ENCODE peak calls at places on chromosomes 12 and 14, in seven cellular contexts. One of them, this sample, is unnamed.

GRCh38 chr12:126570571-126570970 is 1505.3 kb downstream of the AACS start:
- DNase-seq in SW480: no peak
- DNase-seq in cardiac fibroblast: peak
- DNase-seq in mammary epithelial cell: no peak
- DNase-seq in memory B cell: no peak
- DNase-seq in anterior cingulate cortex: no peak
- DNase-seq in stimulated activated CD4-positive, alpha-beta T cell treated with anti-CD3 and anti-CD28 coated beads, Interleukin-2, amount 100 ng/mL, for 4 hours: no peak
- DNase-seq in this sample: no peak

GRCh38 chr14:104576607-104577332 is 2.8 kb upstream of the C14orf180 start:
- DNase-seq in memory B cell: no peak
- DNase-seq in mammary epithelial cell: no peak
- DNase-seq in anterior cingulate cortex: no peak
- DNase-seq in cardiac fibroblast: peak
- DNase-seq in stimulated activated CD4-positive, alpha-beta T cell treated with anti-CD3 and anti-CD28 coated beads, Interleukin-2, amount 100 ng/mL, for 4 hours: no peak
- DNase-seq in SW480: peak
- DNase-seq in this sample: peak

GRCh38 chr12:20314325-20314724 is 54.0 kb upstream of the PDE3A start:
- DNase-seq in cardiac fibroblast: peak
- DNase-seq in memory B cell: no peak
- DNase-seq in stimulated activated CD4-positive, alpha-beta T cell treated with anti-CD3 and anti-CD28 coated beads, Interleukin-2, amount 100 ng/mL, for 4 hours: no peak
- DNase-seq in anterior cingulate cortex: no peak
- DNase-seq in SW480: no peak
- DNase-seq in mammary epithelial cell: no peak
- DNase-seq in this sample: peak

GRCh38 chr12:43776498-43776897 is 17.7 kb downstream of the IRAK4 start:
- DNase-seq in stimulated activated CD4-positive, alpha-beta T cell treated with anti-CD3 and anti-CD28 coated beads, Interleukin-2, amount 100 ng/mL, for 4 hours: peak
- DNase-seq in memory B cell: no peak
- DNase-seq in anterior cingulate cortex: no peak
- DNase-seq in mammary epithelial cell: peak
- DNase-seq in SW480: peak
- DNase-seq in cardiac fibroblast: peak
- DNase-seq in this sample: peak

GRCh38 chr12:3480744-3481143 is 10.3 kb upstream of the PRMT8 start:
- DNase-seq in stimulated activated CD4-positive, alpha-beta T cell treated with anti-CD3 and anti-CD28 coated beads, Interleukin-2, amount 100 ng/mL, for 4 hours: no peak
- DNase-seq in memory B cell: no peak
- DNase-seq in mammary epithelial cell: no peak
- DNase-seq in cardiac fibroblast: no peak
- DNase-seq in SW480: no peak
- DNase-seq in anterior cingulate cortex: no peak
- DNase-seq in this sample: no peak

GRCh38 chr12:132502882-132503193 is 12.9 kb downstream of the FBRSL1 start:
- DNase-seq in memory B cell: no peak
- DNase-seq in stimulated activated CD4-positive, alpha-beta T cell treated with anti-CD3 and anti-CD28 coated beads, Interleukin-2, amount 100 ng/mL, for 4 hours: no peak
- DNase-seq in anterior cingulate cortex: no peak
- DNase-seq in cardiac fibroblast: no peak
- DNase-seq in SW480: no peak
- DNase-seq in mammary epithelial cell: no peak
- DNase-seq in this sample: no peak

GRCh38 chr14:26200675-26201074 is 397.2 kb downstream of the NOVA1 start:
- DNase-seq in SW480: peak
- DNase-seq in cardiac fibroblast: no peak
- DNase-seq in stimulated activated CD4-positive, alpha-beta T cell treated with anti-CD3 and anti-CD28 coated beads, Interleukin-2, amount 100 ng/mL, for 4 hours: no peak
- DNase-seq in mammary epithelial cell: no peak
- DNase-seq in memory B cell: no peak
- DNase-seq in anterior cingulate cortex: no peak
- DNase-seq in this sample: peak

GRCh38 chr12:24899503-24900098 is 49.3 kb downstream of the BCAT1 start:
- DNase-seq in memory B cell: no peak
- DNase-seq in cardiac fibroblast: no peak
- DNase-seq in mammary epithelial cell: no peak
- DNase-seq in SW480: no peak
- DNase-seq in anterior cingulate cortex: no peak
- DNase-seq in stimulated activated CD4-positive, alpha-beta T cell treated with anti-CD3 and anti-CD28 coated beads, Interleukin-2, amount 100 ng/mL, for 4 hours: no peak
- DNase-seq in this sample: no peak

GRCh38 chr12:42483534-42483857 is 106.0 kb downstream of the PRICKLE1 start:
- DNase-seq in anterior cingulate cortex: no peak
- DNase-seq in SW480: no peak
- DNase-seq in stimulated activated CD4-positive, alpha-beta T cell treated with anti-CD3 and anti-CD28 coated beads, Interleukin-2, amount 100 ng/mL, for 4 hours: peak
- DNase-seq in mammary epithelial cell: peak
- DNase-seq in cardiac fibroblast: peak
- DNase-seq in memory B cell: no peak
- DNase-seq in this sample: no peak

GRCh38 chr12:20451759-20452158 is 83.4 kb downstream of the PDE3A start:
- DNase-seq in anterior cingulate cortex: no peak
- DNase-seq in SW480: peak
- DNase-seq in stimulated activated CD4-positive, alpha-beta T cell treated with anti-CD3 and anti-CD28 coated beads, Interleukin-2, amount 100 ng/mL, for 4 hours: no peak
- DNase-seq in cardiac fibroblast: peak
- DNase-seq in memory B cell: no peak
- DNase-seq in mammary epithelial cell: no peak
- DNase-seq in this sample: peak

GRCh38 chr14:36238666-36239363 is 62.3 kb upstream of the PTCSC3 start:
- DNase-seq in cardiac fibroblast: no peak
- DNase-seq in anterior cingulate cortex: no peak
- DNase-seq in mammary epithelial cell: peak
- DNase-seq in memory B cell: no peak
- DNase-seq in SW480: peak
- DNase-seq in stimulated activated CD4-positive, alpha-beta T cell treated with anti-CD3 and anti-CD28 coated beads, Interleukin-2, amount 100 ng/mL, for 4 hours: no peak
- DNase-seq in this sample: peak

GRCh38 chr12:10365716-10366433 is 24.0 kb downstream of the KLRK1 start:
- DNase-seq in cardiac fibroblast: peak
- DNase-seq in mammary epithelial cell: peak
- DNase-seq in SW480: peak
- DNase-seq in anterior cingulate cortex: no peak
- DNase-seq in stimulated activated CD4-positive, alpha-beta T cell treated with anti-CD3 and anti-CD28 coated beads, Interleukin-2, amount 100 ng/mL, for 4 hours: no peak
- DNase-seq in memory B cell: no peak
- DNase-seq in this sample: peak

GRCh38 chr12:32024884-32025599 is 65.8 kb downstream of the RESF1 start:
- DNase-seq in memory B cell: no peak
- DNase-seq in stimulated activated CD4-positive, alpha-beta T cell treated with anti-CD3 and anti-CD28 coated beads, Interleukin-2, amount 100 ng/mL, for 4 hours: no peak
- DNase-seq in anterior cingulate cortex: no peak
- DNase-seq in cardiac fibroblast: no peak
- DNase-seq in mammary epithelial cell: no peak
- DNase-seq in SW480: no peak
- DNase-seq in this sample: no peak